ENCODE peak calls at places on chromosomes 5 and 9, in four cellular contexts. V is K562; D is ovary; I is CD8-positive, alpha-beta T cell. U is an unnamed sample.

GRCh38 chr5:34598177-34598794 is 57.8 kb upstream of the RAI14 start:
- DNase-seq in V (no peak), D (no peak), I (no peak), U (no peak)

GRCh38 chr5:140244525-140245025 is 58.3 kb downstream of the PFDN1 start:
- DNase-seq in V (peak; percentile 77), D (peak; percentile 88), I (peak; percentile 75), U (peak; percentile 91)

GRCh38 chr9:87381050-87381711 is 116.5 kb upstream of the DAPK1 start:
- DNase-seq in V (no peak), D (no peak), I (no peak), U (no peak)

GRCh38 chr5:10564838-10565784 is 1.2 kb downstream of the ANKRD33B start:
- DNase-seq in V (peak; percentile 20), D (no peak), I (no peak), U (no peak)

GRCh38 chr5:6593148-6594016 is 39.5 kb downstream of the NSUN2 start:
- DNase-seq in V (no peak), D (no peak), I (no peak), U (no peak)

GRCh38 chr5:38666668-38667498 is 110.4 kb upstream of the LIFR start:
- DNase-seq in V (peak; percentile 64), D (peak; percentile 34), I (no peak), U (no peak)

GRCh38 chr5:73454379-73455036 is 5.9 kb upstream of the FOXD1 start:
- DNase-seq in V (peak; percentile 44), D (no peak), I (peak; percentile 27), U (no peak)

GRCh38 chr5:95861221-95861857 is 38.8 kb upstream of the GLRX start:
- DNase-seq in V (no peak), D (peak; percentile 60), I (no peak), U (no peak)

GRCh38 chr5:65812648-65813047 is 90.6 kb downstream of the NLN start:
- DNase-seq in V (peak; percentile 17), D (no peak), I (no peak), U (no peak)

GRCh38 chr5:124949862-124950261 is 203.4 kb upstream of the ZNF608 start:
- DNase-seq in V (no peak), D (no peak), I (no peak), U (no peak)

GRCh38 chr5:138179277-138179857 is 455 bp downstream of the KIF20A start:
- DNase-seq in V (peak; percentile 22), D (no peak), I (no peak), U (no peak)

GRCh38 chr9:112013261-112013660 is 116.6 kb downstream of the UGCG start:
- DNase-seq in V (no peak), D (no peak), I (no peak), U (no peak)

GRCh38 chr5:172002310-172002709 is 4.1 kb downstream of the FBXW11 start:
- DNase-seq in V (peak; percentile 34), D (no peak), I (no peak), U (no peak)

GRCh38 chr5:172002840-172003512 is 3.5 kb downstream of the FBXW11 start:
- DNase-seq in V (no peak), D (no peak), I (no peak), U (no peak)

GRCh38 chr5:171999100-171999499 is 7.3 kb downstream of the FBXW11 start:
- DNase-seq in V (no peak), D (no peak), I (no peak), U (no peak)

GRCh38 chr5:171997011-171997410 is 9.4 kb downstream of the FBXW11 start:
- DNase-seq in V (no peak), D (no peak), I (no peak), U (no peak)

GRCh38 chr5:171999877-172000276 is 6.6 kb downstream of the FBXW11 start:
- DNase-seq in V (no peak), D (no peak), I (no peak), U (no peak)
- H3K27ac ChIP-seq in V (no peak overlapping the region), D (no peak overlapping the region), I (no peak overlapping the region), U (no peak overlapping the region)

DNA sequence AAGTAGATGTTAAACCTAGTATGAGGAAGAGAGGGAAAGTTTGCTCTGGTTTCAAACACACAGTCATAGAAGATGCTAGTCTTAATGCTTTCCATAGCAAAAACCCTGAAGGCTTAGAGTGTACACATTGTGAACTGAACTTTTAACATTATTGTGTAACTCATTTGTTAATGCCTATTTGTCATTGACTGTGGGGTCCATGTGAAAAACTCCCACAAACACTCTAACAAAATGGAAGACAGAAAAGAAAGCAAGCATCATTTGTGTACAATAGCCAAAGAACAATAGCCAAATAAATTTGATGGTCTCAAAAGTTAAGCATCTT is 83.1 kb downstream of the DOCK8 start:
- DNase-seq in V (no peak), D (no peak), I (no peak), U (no peak)
- H3K27ac ChIP-seq in V (no peak overlapping the region), D (no peak overlapping the region), I (no peak overlapping the region), U (no peak overlapping the region)

GRCh38 chr5:136164226-136164625 is 28.7 kb downstream of the SMIM32 start:
- DNase-seq in V (no peak), D (no peak), I (no peak), U (no peak)
- H3K27ac ChIP-seq in V (no peak overlapping the region), D (no peak overlapping the region), I (no peak overlapping the region), U (no peak overlapping the region)

DNA sequence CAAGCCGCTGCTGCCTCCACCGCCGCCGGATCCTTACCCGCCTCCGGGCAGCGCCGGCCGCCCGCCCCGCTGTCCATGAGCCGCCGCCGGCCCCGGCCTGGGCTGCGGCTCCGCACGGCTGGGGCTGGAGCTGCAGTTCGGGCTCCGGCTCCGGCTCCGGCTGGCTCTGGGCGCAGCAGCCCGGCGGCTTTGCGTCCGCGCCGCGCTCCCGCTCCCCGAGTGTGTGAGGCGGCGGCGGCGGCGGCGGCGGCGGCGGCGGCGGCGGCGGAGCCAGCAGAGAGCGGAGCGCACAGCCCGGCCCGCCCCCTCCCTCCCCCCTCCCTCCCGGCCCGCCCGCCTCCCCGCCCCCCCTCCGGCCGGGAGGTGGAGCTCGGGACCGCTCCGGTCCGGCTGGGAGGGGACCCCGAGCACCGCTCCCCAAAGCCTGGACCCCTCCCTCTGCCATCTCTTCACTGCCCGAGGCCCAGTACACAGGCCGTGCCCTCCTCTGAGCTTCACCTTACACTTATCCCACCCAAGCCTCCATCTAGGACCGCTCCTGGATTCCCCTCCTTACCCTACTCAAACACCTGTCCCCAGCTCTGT is at the start of gene PCDH1:
- DNase-seq in V (peak; percentile 72), D (no peak), I (peak; percentile 40), U (peak; percentile 71)
- H3K27ac ChIP-seq in V (no peak within 1 kb of the TSS), D (no peak within 1 kb of the TSS), I (no peak within 1 kb of the TSS), U (peak within 1 kb of the TSS; percentile 98)

GRCh38 chr5:59275170-59275536 is 618.4 kb downstream of the PDE4D start:
- DNase-seq in V (no peak), D (no peak), I (no peak), U (no peak)
- H3K27ac ChIP-seq in V (no peak overlapping the region), D (no peak overlapping the region), I (no peak overlapping the region), U (no peak overlapping the region)

GRCh38 chr5:159963967-159964366 is 45.0 kb upstream of the TTC1 start:
- DNase-seq in V (no peak), D (no peak), I (no peak), U (no peak)
- H3K27ac ChIP-seq in V (no peak overlapping the region), D (no peak overlapping the region), I (no peak overlapping the region), U (no peak overlapping the region)

DNA sequence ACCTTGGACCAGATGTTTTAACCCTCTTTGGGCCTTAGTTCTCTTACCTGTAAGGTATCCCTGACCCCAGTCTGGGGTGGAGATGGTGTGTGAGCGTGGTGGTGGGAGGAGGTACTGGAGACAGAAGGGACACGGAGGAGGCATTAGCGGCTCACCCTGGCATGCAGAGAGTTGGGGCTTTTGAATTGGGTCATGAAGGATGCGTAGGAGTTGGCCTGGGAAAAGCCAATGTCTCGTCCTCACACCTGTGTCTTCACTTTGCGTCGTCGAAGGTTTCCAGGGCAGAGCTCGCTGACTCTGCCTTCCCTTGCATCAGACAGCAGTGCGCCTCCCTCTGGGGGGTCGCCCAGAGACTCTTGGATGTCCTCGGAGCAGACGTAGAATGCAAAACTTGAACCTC is 11.2 kb downstream of the RXRA start:
- DNase-seq in V (no peak), D (no peak), I (no peak), U (no peak)
- H3K27ac ChIP-seq in V (no peak overlapping the region), D (peak overlapping the region; percentile 64), I (no peak overlapping the region), U (no peak overlapping the region)

GRCh38 chr9:3508531-3509374 is 17.0 kb downstream of the RFX3 start:
- DNase-seq in V (no peak), D (no peak), I (no peak), U (no peak)
- H3K27ac ChIP-seq in V (peak overlapping the region; percentile 90), D (no peak overlapping the region), I (no peak overlapping the region), U (no peak overlapping the region)